ENCODE peak calls at places on chromosome 12, in seven cellular contexts. L is PC-3, C is neural progenitor cell, W is A673, E is Panc1, Y is HCT116, N is H9. J is an unnamed sample. For H3K27me3, the result is how much of the 10 kb centered on the place peaks cover.

GRCh38 chr12:82203076-82203475 is 155.1 kb downstream of the CCDC59 start:
- DNase-seq in L (no peak), C (no peak), W (no peak), E (no peak), Y (no peak), N (no peak), J (no peak)

GRCh38 chr12:111407371-111408115 is 1.8 kb downstream of the SH2B3 start:
- DNase-seq in L (no peak), C (peak), W (no peak), E (no peak), Y (no peak), N (no peak), J (no peak)

GRCh38 chr12:110582286-110583136 is 607 bp downstream of the PPTC7 start:
- DNase-seq in L (peak), C (peak), W (peak), E (no peak), Y (no peak), N (peak), J (peak)

GRCh38 chr12:112322882-112323547 is 59.2 kb downstream of the HECTD4 start:
- DNase-seq in L (no peak), C (no peak), W (no peak), E (no peak), Y (no peak), N (no peak), J (no peak)

GRCh38 chr12:113965951-113966797 is at the start of gene RBM19:
- DNase-seq in L (peak), C (peak), W (peak), E (peak), Y (peak), N (peak), J (peak)

GRCh38 chr12:122946690-122947271 is 19.5 kb downstream of the ABCB9 start:
- DNase-seq in L (peak), C (peak), W (peak), E (peak), Y (peak), N (no peak), J (peak)

GRCh38 chr12:25756974-25757665 is 201.4 kb upstream of the RASSF8 start:
- DNase-seq in L (no peak), C (no peak), W (no peak), E (no peak), Y (no peak), N (no peak), J (no peak)

GRCh38 chr12:113014565-113014964 is 36.2 kb downstream of the OAS2 start:
- DNase-seq in L (no peak), C (no peak), W (no peak), E (no peak), Y (no peak), N (no peak), J (no peak)

GRCh38 chr12:25972783-25973182 is 14.3 kb downstream of the RASSF8 start:
- DNase-seq in L (peak), C (no peak), W (no peak), E (no peak), Y (no peak), N (no peak), J (no peak)

GRCh38 chr12:4118017-4118510 is 155.5 kb upstream of the CCND2 start:
- DNase-seq in L (no peak), C (no peak), W (no peak), E (no peak), Y (no peak), N (peak), J (no peak)

GRCh38 chr12:41142376-41142775 is 45.7 kb upstream of the PDZRN4 start:
- DNase-seq in L (no peak), C (no peak), W (no peak), E (no peak), Y (no peak), N (no peak), J (no peak)

GRCh38 chr12:91690521-91690920 is 455.1 kb downstream of the BTG1 start:
- DNase-seq in L (no peak), C (no peak), W (no peak), E (no peak), Y (no peak), N (no peak), J (no peak)

GRCh38 chr12:97781342-97781741 is 318.7 kb downstream of the RMST start:
- DNase-seq in L (no peak), C (no peak), W (no peak), E (no peak), Y (no peak), N (no peak), J (no peak)

GRCh38 chr12:42696424-42697149 is 107.0 kb upstream of the PRICKLE1 start:
- DNase-seq in L (no peak), C (no peak), W (peak), E (no peak), Y (no peak), N (no peak), J (peak)

GRCh38 chr12:7937867-7938506 is 2.0 kb upstream of the SLC2A3 start:
- DNase-seq in L (no peak), C (no peak), W (peak), E (no peak), Y (no peak), N (no peak), J (no peak)

GRCh38 chr12:95815635-95816212 is 25.2 kb upstream of the NTN4 start:
- DNase-seq in L (peak), C (no peak), W (peak), E (no peak), Y (no peak), N (no peak), J (no peak)

GRCh38 chr12:29350080-29350479 is 30.9 kb downstream of the ERGIC2 start:
- DNase-seq in L (peak), C (no peak), W (peak), E (no peak), Y (no peak), N (no peak), J (no peak)

GRCh38 chr12:2214411-2214810 is 161.6 kb downstream of the CACNA1C start:
- DNase-seq in L (no peak), C (no peak), W (no peak), E (no peak), Y (no peak), N (no peak), J (no peak)

GRCh38 chr12:29796823-29797263 is 13.1 kb upstream of the TMTC1 start:
- DNase-seq in L (peak), C (peak), W (peak), E (peak), Y (peak), N (no peak), J (no peak)

GRCh38 chr12:23684121-23684520 is 265.3 kb downstream of the SOX5 start:
- DNase-seq in L (no peak), C (no peak), W (peak), E (no peak), Y (no peak), N (no peak), J (no peak)

GRCh38 chr12:117042171-117042809 is 56.9 kb downstream of the TESC start:
- DNase-seq in L (no peak), C (no peak), W (no peak), E (no peak), Y (no peak), N (no peak), J (no peak)

GRCh38 chr12:56840922-56841321 is 77.8 kb downstream of the HSD17B6 start:
- DNase-seq in L (peak), C (no peak), W (no peak), E (no peak), Y (no peak), N (peak), J (no peak)

GRCh38 chr12:104632724-104633181 is 176.0 kb downstream of the CHST11 start:
- DNase-seq in L (no peak), C (no peak), W (no peak), E (no peak), Y (no peak), N (no peak), J (no peak)

GRCh38 chr12:19896534-19896933 is 457.2 kb downstream of the AEBP2 start:
- DNase-seq in L (no peak), C (no peak), W (no peak), E (no peak), Y (no peak), N (no peak), J (no peak)

GRCh38 chr12:13443498-13443897 is 247.0 kb downstream of the EMP1 start:
- DNase-seq in L (no peak), C (no peak), W (no peak), E (no peak), Y (no peak), N (no peak), J (peak)

GRCh38 chr12:41277019-41277770 is 89.1 kb downstream of the PDZRN4 start:
- DNase-seq in L (peak), C (peak), W (peak), E (peak), Y (peak), N (no peak), J (no peak)

GRCh38 chr12:133204264-133204603 is 22.9 kb downstream of the ZNF268 start:
- DNase-seq in L (no peak), C (no peak), W (no peak), E (no peak), Y (no peak), N (no peak), J (no peak)

GRCh38 chr12:69490920-69491643 is 20.9 kb downstream of the FRS2 start:
- DNase-seq in L (no peak), C (no peak), W (no peak), E (no peak), Y (no peak), N (no peak), J (no peak)

GRCh38 chr12:26651566-26652188 is 181.3 kb downstream of the ITPR2 start:
- DNase-seq in L (peak), C (peak), W (peak), E (peak), Y (peak), N (peak), J (no peak)

GRCh38 chr12:29782285-29782820 is 1.4 kb downstream of the TMTC1 start:
- DNase-seq in L (peak), C (peak), W (peak), E (no peak), Y (no peak), N (no peak), J (no peak)

GRCh38 chr12:113072136-113072535 is 15.6 kb downstream of the DTX1 start:
- DNase-seq in L (peak), C (no peak), W (no peak), E (no peak), Y (no peak), N (no peak), J (no peak)

GRCh38 chr12:11553871-11554533 is 95.5 kb upstream of the ETV6 start:
- DNase-seq in L (peak), C (peak), W (peak), E (peak), Y (peak), N (peak), J (no peak)

GRCh38 chr12:49824886-49825285 is 3.3 kb downstream of the NCKAP5L start:
- DNase-seq in L (no peak), C (no peak), W (no peak), E (no peak), Y (no peak), N (no peak), J (no peak)

GRCh38 chr12:15996948-15997347 is 85.8 kb downstream of the DERA start:
- DNase-seq in L (no peak), C (no peak), W (no peak), E (no peak), Y (no peak), N (no peak), J (no peak)

DNA sequence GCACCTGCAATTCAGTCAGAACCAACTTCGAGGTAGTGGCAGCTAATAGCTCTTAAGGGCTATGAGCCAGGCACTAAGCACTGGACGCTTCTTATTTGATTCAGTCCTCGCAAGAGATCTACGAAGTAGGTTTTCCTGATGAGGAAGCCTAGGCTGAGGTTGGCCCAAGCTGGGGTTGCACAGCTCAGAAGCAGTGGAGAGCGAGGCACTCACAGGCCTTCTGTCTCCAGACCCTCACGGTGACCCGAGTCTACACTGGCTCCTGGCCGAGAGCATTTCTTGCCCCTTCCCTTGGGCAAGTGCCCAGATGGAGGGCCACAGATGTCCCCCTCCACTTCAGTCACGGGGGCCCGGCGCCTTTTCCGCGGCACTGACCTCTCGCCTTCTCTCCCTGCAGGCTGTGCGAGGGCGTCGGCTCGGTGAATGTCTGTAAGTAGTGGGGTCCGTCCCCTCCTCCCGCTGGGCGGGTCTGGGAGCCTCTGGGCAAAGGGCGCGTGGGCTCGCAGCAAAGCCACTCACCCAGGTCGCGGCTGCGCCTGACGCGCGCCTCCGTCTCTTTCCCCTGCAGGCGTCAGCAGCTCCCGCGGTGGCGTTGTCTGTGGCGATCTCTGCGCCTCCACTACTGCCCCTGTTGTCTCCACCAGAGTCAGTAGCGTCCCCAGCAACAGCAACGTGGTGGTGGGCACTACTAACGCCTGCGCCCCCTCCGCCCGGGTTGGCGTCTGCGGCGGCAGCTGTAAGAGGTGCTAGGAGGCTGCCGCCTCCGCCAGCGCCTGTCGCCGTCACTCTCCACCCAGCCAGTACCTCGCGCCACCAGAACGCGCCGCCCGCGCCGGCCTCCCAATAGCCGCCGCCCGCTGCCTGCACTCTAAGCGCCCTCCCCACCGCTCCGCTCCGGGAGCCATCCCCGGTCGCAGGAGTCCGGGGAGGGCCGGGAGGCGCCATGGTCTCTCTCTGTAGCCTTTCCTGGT is 13.1 kb downstream of the KRT83 start:
- DNase-seq in L (peak), C (peak), W (peak), E (no peak), Y (peak), N (peak), J (peak)
- H3K27me3 ChIP-seq in L (under half), C (half or more), W (under half), E (under half), Y (under half), N (under half), J (under half)

DNA sequence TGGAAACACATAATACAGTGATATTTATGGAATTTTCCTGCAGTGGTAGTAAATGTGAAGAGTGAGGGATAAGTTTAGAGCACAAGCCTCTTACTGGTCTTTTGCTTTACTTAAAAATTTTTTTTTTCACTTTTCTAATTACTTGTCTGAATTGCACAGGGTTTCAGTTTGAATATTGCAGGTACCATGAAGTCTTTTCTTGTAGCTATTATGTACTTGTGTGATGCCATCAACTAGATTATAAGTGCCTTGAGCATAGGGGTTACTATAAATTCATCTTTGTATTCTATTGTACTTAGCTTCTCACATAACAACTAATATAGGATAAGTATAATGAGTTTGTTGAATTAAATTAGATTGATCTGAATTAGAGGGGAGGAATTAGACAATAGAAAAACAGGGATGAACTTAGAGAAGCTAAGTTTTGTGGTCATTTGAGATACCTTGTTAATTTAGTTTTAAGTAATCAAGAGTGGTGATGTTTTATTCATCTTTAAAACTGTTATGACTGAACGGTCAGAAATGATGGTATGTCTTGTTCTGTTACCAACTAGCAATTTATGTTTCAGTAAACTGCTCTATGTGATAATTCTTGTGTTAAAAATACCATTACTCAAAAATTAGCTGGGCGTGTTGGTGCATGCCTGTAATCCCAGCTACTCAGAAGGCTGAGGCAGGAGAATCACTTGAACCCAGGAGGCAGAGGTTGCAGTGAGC is 42.1 kb downstream of the CCDC91 start:
- DNase-seq in L (no peak), C (no peak), W (no peak), E (no peak), Y (no peak), N (no peak), J (no peak)
- H3K27me3 ChIP-seq in L (under half), C (under half), W (under half), E (under half), Y (under half), N (under half), J (under half)

GRCh38 chr12:65123435-65124063 is 2.4 kb upstream of the WIF1 start:
- DNase-seq in L (peak), C (peak), W (peak), E (no peak), Y (no peak), N (no peak), J (no peak)

GRCh38 chr12:65125247-65125646 is 4.1 kb upstream of the WIF1 start:
- DNase-seq in L (no peak), C (no peak), W (no peak), E (no peak), Y (no peak), N (no peak), J (no peak)

GRCh38 chr12:65122661-65123060 is 1.6 kb upstream of the WIF1 start:
- DNase-seq in L (peak), C (peak), W (no peak), E (no peak), Y (no peak), N (no peak), J (no peak)

GRCh38 chr12:65125975-65126374 is 4.9 kb upstream of the WIF1 start:
- DNase-seq in L (no peak), C (no peak), W (no peak), E (no peak), Y (no peak), N (no peak), J (no peak)

GRCh38 chr12:65126482-65126881 is 5.4 kb upstream of the WIF1 start:
- DNase-seq in L (no peak), C (no peak), W (no peak), E (no peak), Y (no peak), N (no peak), J (no peak)
- H3K27me3 ChIP-seq in L (under half), C (half or more), W (half or more), E (under half), Y (under half), N (under half), J (under half)

GRCh38 chr12:103560604-103561101 is 26.4 kb upstream of the STAB2 start:
- DNase-seq in L (peak), C (no peak), W (no peak), E (peak), Y (peak), N (no peak), J (no peak)
- H3K27me3 ChIP-seq in L (under half), C (under half), W (under half), E (under half), Y (under half), N (under half), J (under half)

GRCh38 chr12:131574397-131574775 is 136.5 kb upstream of the SFSWAP start:
- DNase-seq in L (no peak), C (no peak), W (no peak), E (no peak), Y (no peak), N (no peak), J (no peak)

GRCh38 chr12:131573631-131574396 is 137.1 kb upstream of the SFSWAP start:
- DNase-seq in L (no peak), C (no peak), W (no peak), E (no peak), Y (no peak), N (no peak), J (peak)

GRCh38 chr12:131578828-131579227 is 132.1 kb upstream of the SFSWAP start:
- DNase-seq in L (no peak), C (no peak), W (no peak), E (no peak), Y (no peak), N (no peak), J (no peak)

GRCh38 chr12:131572626-131573025 is 138.3 kb upstream of the SFSWAP start:
- DNase-seq in L (no peak), C (no peak), W (no peak), E (no peak), Y (no peak), N (no peak), J (no peak)

DNA sequence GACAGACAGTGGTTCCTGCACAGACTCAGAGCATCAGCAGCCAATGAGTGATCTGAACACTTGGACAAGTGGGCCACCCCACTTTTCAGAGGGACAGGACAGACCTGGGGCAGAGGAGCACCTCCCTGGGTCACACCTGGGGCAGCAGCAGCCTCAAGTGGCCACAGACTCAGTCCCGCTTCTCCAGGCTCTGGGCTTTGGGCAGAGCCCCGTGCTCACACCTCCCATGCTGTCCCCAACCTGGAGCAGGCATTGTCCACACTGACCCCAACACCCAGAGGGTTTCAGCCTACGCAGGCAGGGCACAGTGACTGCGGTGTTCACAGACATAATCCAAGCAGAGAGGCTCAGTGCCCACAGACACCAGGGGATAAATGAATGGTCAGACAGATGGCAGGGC is 135.5 kb upstream of the SFSWAP start:
- DNase-seq in L (no peak), C (no peak), W (no peak), E (no peak), Y (no peak), N (no peak), J (no peak)
- H3K27me3 ChIP-seq in L (half or more), C (under half), W (half or more), E (under half), Y (under half), N (under half), J (under half)

GRCh38 chr12:48012070-48012469 is 7.8 kb upstream of the COL2A1 start:
- DNase-seq in L (no peak), C (no peak), W (no peak), E (no peak), Y (no peak), N (no peak), J (no peak)

GRCh38 chr12:48009471-48009870 is 5.2 kb upstream of the COL2A1 start:
- DNase-seq in L (no peak), C (no peak), W (no peak), E (no peak), Y (no peak), N (no peak), J (no peak)

GRCh38 chr12:48008349-48008748 is 4.1 kb upstream of the COL2A1 start:
- DNase-seq in L (no peak), C (no peak), W (no peak), E (no peak), Y (no peak), N (no peak), J (no peak)

GRCh38 chr12:48008950-48009349 is 4.7 kb upstream of the COL2A1 start:
- DNase-seq in L (no peak), C (no peak), W (no peak), E (no peak), Y (no peak), N (no peak), J (no peak)

GRCh38 chr12:48010366-48010970 is 6.2 kb upstream of the COL2A1 start:
- DNase-seq in L (no peak), C (no peak), W (no peak), E (no peak), Y (no peak), N (no peak), J (no peak)
- H3K27me3 ChIP-seq in L (under half), C (half or more), W (half or more), E (under half), Y (under half), N (half or more), J (under half)

GRCh38 chr12:52820521-52820920 is 6.6 kb upstream of the KRT4 start:
- DNase-seq in L (no peak), C (no peak), W (no peak), E (no peak), Y (no peak), N (no peak), J (no peak)
- H3K27me3 ChIP-seq in L (under half), C (under half), W (under half), E (under half), Y (under half), N (under half), J (under half)

GRCh38 chr12:154058-154457 is 59.9 kb downstream of the SLC6A12 start:
- DNase-seq in L (no peak), C (no peak), W (no peak), E (no peak), Y (no peak), N (no peak), J (no peak)
- H3K27me3 ChIP-seq in L (under half), C (under half), W (under half), E (under half), Y (under half), N (under half), J (under half)